ENCODE peak calls at places on chromosomes 12 and 14, in four cellular contexts. One of them, this sample, is unnamed.
A peak's percentile ranks its signal among the peaks of the same experiment; 100 is the strongest.

GRCh38 chr12:106342397-106343212 is 14.9 kb upstream of the POLR3B start:
- DNase-seq in K562: no peak
- DNase-seq in H1: no peak
- DNase-seq in A549: peak; percentile 44
- DNase-seq in this sample: peak; percentile 39

GRCh38 chr12:26725517-26725916 is 107.5 kb downstream of the ITPR2 start:
- DNase-seq in H1: no peak
- DNase-seq in K562: no peak
- DNase-seq in A549: no peak
- DNase-seq in this sample: no peak

GRCh38 chr12:14207946-14208612 is 157.4 kb upstream of the ATF7IP start:
- DNase-seq in H1: peak; percentile 33
- DNase-seq in K562: no peak
- DNase-seq in A549: no peak
- DNase-seq in this sample: peak; percentile 25

GRCh38 chr12:11702959-11703358 is 53.5 kb downstream of the ETV6 start:
- DNase-seq in A549: no peak
- DNase-seq in K562: no peak
- DNase-seq in H1: no peak
- DNase-seq in this sample: no peak

GRCh38 chr14:91125271-91125661 is 11.4 kb downstream of the DGLUCY start:
- DNase-seq in A549: no peak
- DNase-seq in K562: no peak
- DNase-seq in H1: no peak
- DNase-seq in this sample: no peak

GRCh38 chr12:89075890-89076591 is 276.3 kb downstream of the DUSP6 start:
- DNase-seq in K562: no peak
- DNase-seq in A549: no peak
- DNase-seq in H1: no peak
- DNase-seq in this sample: no peak

GRCh38 chr12:124561231-124561630 is 6.2 kb downstream of the NCOR2 start:
- DNase-seq in A549: no peak
- DNase-seq in K562: no peak
- DNase-seq in H1: no peak
- DNase-seq in this sample: no peak

GRCh38 chr14:78752789-78753188 is 582.6 kb downstream of the NRXN3 start:
- DNase-seq in A549: peak; percentile 6
- DNase-seq in K562: no peak
- DNase-seq in H1: no peak
- DNase-seq in this sample: no peak

GRCh38 chr12:18400186-18400585 is 138.9 kb downstream of the PIK3C2G start:
- DNase-seq in K562: no peak
- DNase-seq in A549: no peak
- DNase-seq in H1: no peak
- DNase-seq in this sample: no peak

GRCh38 chr14:90755661-90756304 is 60.4 kb downstream of the TTC7B start:
- DNase-seq in H1: no peak
- DNase-seq in A549: no peak
- DNase-seq in K562: no peak
- DNase-seq in this sample: no peak

GRCh38 chr14:98809792-98810191 is 462.2 kb downstream of the BCL11B start:
- DNase-seq in K562: no peak
- DNase-seq in A549: no peak
- DNase-seq in H1: no peak
- DNase-seq in this sample: no peak

GRCh38 chr14:29320261-29320660 is 553.7 kb downstream of the FOXG1 start:
- DNase-seq in A549: no peak
- DNase-seq in K562: no peak
- DNase-seq in H1: no peak
- DNase-seq in this sample: no peak

GRCh38 chr14:53432378-53432802 is 279.3 kb upstream of the DDHD1 start:
- DNase-seq in A549: peak; percentile 55
- DNase-seq in H1: peak; percentile 51
- DNase-seq in K562: peak; percentile 7
- DNase-seq in this sample: peak; percentile 59

GRCh38 chr12:89984846-89985245 is 276.2 kb upstream of the ATP2B1 start:
- DNase-seq in H1: no peak
- DNase-seq in K562: no peak
- DNase-seq in A549: no peak
- DNase-seq in this sample: no peak

GRCh38 chr12:96121271-96121711 is 72.9 kb upstream of the ELK3 start:
- DNase-seq in A549: no peak
- DNase-seq in K562: no peak
- DNase-seq in H1: no peak
- DNase-seq in this sample: no peak

GRCh38 chr12:45615268-45615667 is 114.2 kb upstream of the ARID2 start:
- DNase-seq in H1: no peak
- DNase-seq in A549: peak; percentile 47
- DNase-seq in K562: no peak
- DNase-seq in this sample: no peak

GRCh38 chr12:103855036-103855712 is 14.1 kb upstream of the NT5DC3 start:
- DNase-seq in A549: no peak
- DNase-seq in H1: no peak
- DNase-seq in K562: no peak
- DNase-seq in this sample: peak; percentile 65

GRCh38 chr14:65352964-65353530 is 59.5 kb upstream of the FUT8 start:
- DNase-seq in H1: no peak
- DNase-seq in A549: peak; percentile 60
- DNase-seq in K562: no peak
- DNase-seq in this sample: no peak

GRCh38 chr12:15209782-15210181 is 11.4 kb downstream of the RERG start:
- DNase-seq in K562: no peak
- DNase-seq in H1: no peak
- DNase-seq in A549: peak; percentile 8
- DNase-seq in this sample: no peak

GRCh38 chr14:74856366-74856765 is 19.6 kb downstream of the PROX2 start:
- DNase-seq in H1: no peak
- DNase-seq in A549: no peak
- DNase-seq in K562: no peak
- DNase-seq in this sample: no peak

GRCh38 chr12:130711751-130712150 is 4.3 kb downstream of the RIMBP2 start:
- DNase-seq in A549: no peak
- DNase-seq in K562: no peak
- DNase-seq in H1: no peak
- DNase-seq in this sample: no peak

GRCh38 chr12:65505321-65506121 is 227.0 kb downstream of the MSRB3 start:
- DNase-seq in A549: no peak
- DNase-seq in H1: peak; percentile 46
- DNase-seq in K562: no peak
- DNase-seq in this sample: no peak

GRCh38 chr12:57604454-57605307 is at the start of gene DTX3:
- DNase-seq in H1: peak; percentile 70
- DNase-seq in K562: no peak
- DNase-seq in A549: no peak
- DNase-seq in this sample: no peak

GRCh38 chr14:58193542-58193941 is 6.4 kb upstream of the ACTR10 start:
- DNase-seq in A549: peak; percentile 12
- DNase-seq in H1: no peak
- DNase-seq in K562: no peak
- DNase-seq in this sample: no peak

DNA sequence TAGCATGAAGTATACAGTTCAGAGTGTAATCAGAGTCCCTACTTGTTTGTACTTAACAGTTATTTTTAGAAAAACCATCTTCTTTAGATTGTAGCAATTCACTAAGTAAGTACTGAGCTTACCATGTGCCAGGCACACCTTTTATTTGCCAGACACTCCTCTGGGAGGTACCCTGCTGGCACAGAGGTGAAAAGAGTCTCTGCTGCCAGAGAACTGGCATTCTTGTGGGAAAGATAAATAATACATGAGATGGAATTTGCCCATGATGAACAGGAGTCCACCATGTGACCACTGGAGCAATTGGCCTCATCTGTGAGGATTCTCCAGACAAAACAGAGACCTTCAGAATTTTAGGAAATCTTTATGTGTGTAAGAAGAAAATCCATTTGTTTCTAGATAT is 199.3 kb upstream of the SLC16A7 start:
- DNase-seq in K562: no peak
- DNase-seq in H1: no peak
- DNase-seq in A549: no peak
- DNase-seq in this sample: no peak
- TF ChIP-seq CHD2 in K562: no peak
- TF ChIP-seq CHD2 in H1: no peak
- TF ChIP-seq CHD2 in A549: no peak
- TF ChIP-seq CHD2 in this sample: no peak

DNA sequence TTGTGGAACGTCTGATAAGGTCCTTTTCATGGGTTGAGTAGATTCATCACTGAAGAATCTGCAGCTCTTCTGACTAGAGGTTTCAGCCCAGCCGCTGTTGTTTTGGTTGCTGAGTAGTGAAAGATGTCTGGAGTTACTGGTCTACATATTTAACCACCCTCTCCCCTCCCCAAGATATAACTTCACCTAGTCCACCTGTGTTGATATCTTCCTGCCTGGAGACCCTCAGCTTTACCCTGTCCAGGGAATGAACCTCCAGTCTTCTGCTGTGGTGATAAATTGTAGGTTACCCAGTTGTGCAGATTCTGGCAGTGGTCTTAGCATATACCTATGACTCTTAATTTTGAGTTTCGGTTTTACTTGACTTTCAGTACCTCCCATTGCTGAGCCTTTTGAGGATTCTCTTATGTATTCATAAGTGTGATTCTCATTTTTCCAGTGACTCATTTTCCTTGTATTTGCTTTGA is 63.0 kb downstream of the CCDC91 start:
- DNase-seq in K562: no peak
- DNase-seq in H1: no peak
- DNase-seq in A549: no peak
- DNase-seq in this sample: no peak
- TF ChIP-seq PHF8 in K562: no peak
- TF ChIP-seq PHF8 in H1: no peak
- TF ChIP-seq PHF8 in A549: no peak
- TF ChIP-seq PHF8 in this sample: no peak

DNA sequence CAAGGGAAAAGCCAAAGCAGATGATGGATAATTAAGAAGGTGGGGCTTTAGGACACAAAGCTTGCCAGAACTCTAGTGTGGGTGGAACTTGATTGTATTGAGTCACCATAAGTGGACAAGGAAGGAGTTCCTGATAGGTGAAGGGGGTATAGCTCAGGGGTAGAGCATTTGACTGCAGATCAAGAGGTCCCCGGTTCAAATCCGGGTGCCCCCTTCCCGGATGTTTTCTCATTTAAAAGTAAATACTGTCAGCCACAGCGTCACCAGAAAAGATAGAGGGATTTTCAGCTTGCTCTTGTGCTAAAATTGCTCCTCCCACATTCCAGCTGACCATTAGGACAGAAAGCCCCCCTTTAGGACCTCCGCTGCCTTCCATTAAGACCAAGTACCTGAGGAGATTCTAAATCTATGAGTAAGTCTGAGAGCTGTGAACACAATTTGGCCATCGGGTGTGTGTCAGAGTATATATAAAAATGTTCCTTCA is 36.6 kb downstream of the DCAF4 start:
- DNase-seq in H1: peak; percentile 67
- DNase-seq in A549: peak; percentile 81
- DNase-seq in K562: peak; percentile 29
- DNase-seq in this sample: peak; percentile 48
- TF ChIP-seq CHD2 in H1: no peak
- TF ChIP-seq CHD2 in A549: no peak
- TF ChIP-seq CHD2 in K562: no peak
- TF ChIP-seq CHD2 in this sample: no peak

GRCh38 chr12:109130755-109131521 is 14.6 kb downstream of the ACACB start:
- DNase-seq in K562: no peak
- DNase-seq in A549: no peak
- DNase-seq in H1: no peak
- DNase-seq in this sample: no peak
- TF ChIP-seq PHF8 in K562: no peak
- TF ChIP-seq PHF8 in A549: no peak
- TF ChIP-seq PHF8 in H1: no peak
- TF ChIP-seq PHF8 in this sample: no peak

DNA sequence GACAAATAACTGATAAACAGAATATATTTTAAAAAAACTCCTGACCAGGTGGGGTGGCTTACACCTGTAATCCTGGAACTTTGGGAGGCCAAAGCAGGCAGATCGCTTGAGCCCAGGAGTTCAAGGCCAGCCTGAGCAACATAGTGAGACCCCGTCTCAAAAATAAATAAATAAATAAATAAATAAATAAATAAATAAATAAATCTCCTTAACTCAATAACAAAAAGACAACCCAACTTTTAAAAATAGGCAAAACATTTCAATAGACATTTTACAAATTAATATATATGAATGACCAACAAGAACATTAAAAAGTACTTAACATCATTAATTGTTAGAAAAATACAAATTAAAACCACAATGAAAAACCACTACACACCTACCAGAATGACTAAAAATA is 56.2 kb upstream of the CAPRIN2 start:
- DNase-seq in H1: no peak
- DNase-seq in K562: no peak
- DNase-seq in A549: no peak
- DNase-seq in this sample: no peak
- TF ChIP-seq CHD2 in H1: no peak
- TF ChIP-seq CHD2 in K562: no peak
- TF ChIP-seq CHD2 in A549: no peak
- TF ChIP-seq CHD2 in this sample: no peak